ENCODE peak calls at places on chromosomes 16 and 17, in four cellular contexts. D, S, P and F are unnamed samples.

GRCh38 chr17:82912571-82913089 is 72.8 kb upstream of the ZNF750 start:
- DNase-seq in P (no peak), S (no peak), D (no peak), F (no peak)

GRCh38 chr17:57603978-57604377 is 141.1 kb downstream of the CCDC182 start:
- DNase-seq in P (no peak), S (no peak), D (peak; percentile 81), F (peak; percentile 78)

GRCh38 chr16:54067317-54068065 is 219.1 kb downstream of the IRX3 start:
- DNase-seq in S (no peak), D (no peak), P (no peak), F (no peak)

GRCh38 chr16:13503960-13504635 is 415.9 kb upstream of the ERCC4 start:
- DNase-seq in S (no peak), P (no peak), D (no peak), F (no peak)

GRCh38 chr16:3358884-3359283 is 3.2 kb downstream of the OR2C1 start:
- DNase-seq in D (no peak), P (no peak), S (no peak), F (no peak)

GRCh38 chr16:88840589-88841215 is 16.0 kb downstream of the GALNS start:
- DNase-seq in P (no peak), S (no peak), D (no peak), F (no peak)

GRCh38 chr17:35540589-35541404 is 3.3 kb upstream of the SLFN12L start:
- DNase-seq in S (no peak), D (peak; percentile 55), P (no peak), F (peak; percentile 58)

GRCh38 chr17:62718420-62718819 is 89.7 kb downstream of the MARCHF10 start:
- DNase-seq in P (no peak), S (no peak), D (no peak), F (no peak)

GRCh38 chr16:52471650-52472370 is 75.1 kb downstream of the TOX3 start:
- DNase-seq in S (no peak), D (no peak), P (no peak), F (no peak)